ENCODE peak calls at places on chromosomes 3 and 15, in eight cellular contexts. One of them, this sample, is unnamed.
A peak's percentile ranks its signal among the peaks of the same experiment; 100 is the strongest.

GRCh38 chr15:51924146-51925068 is 47.2 kb downstream of the LEO1 start:
- DNase-seq in GM23338: peak; percentile 56
- DNase-seq in A549: no peak
- DNase-seq in AG04450: no peak
- DNase-seq in astrocyte: no peak
- DNase-seq in psoas muscle: no peak
- DNase-seq in fibroblast of pulmonary artery: no peak
- DNase-seq in LNCaP clone FGC: peak; percentile 97
- DNase-seq in this sample: no peak

GRCh38 chr3:16768956-16769355 is 115.8 kb upstream of the PLCL2 start:
- DNase-seq in GM23338: peak; percentile 21
- DNase-seq in A549: no peak
- DNase-seq in AG04450: no peak
- DNase-seq in astrocyte: peak; percentile 68
- DNase-seq in psoas muscle: no peak
- DNase-seq in fibroblast of pulmonary artery: peak; percentile 63
- DNase-seq in LNCaP clone FGC: no peak
- DNase-seq in this sample: no peak

GRCh38 chr15:61893146-61893545 is 167.1 kb downstream of the VPS13C start:
- DNase-seq in GM23338: no peak
- DNase-seq in A549: no peak
- DNase-seq in AG04450: no peak
- DNase-seq in astrocyte: no peak
- DNase-seq in psoas muscle: no peak
- DNase-seq in fibroblast of pulmonary artery: no peak
- DNase-seq in LNCaP clone FGC: no peak
- DNase-seq in this sample: no peak

GRCh38 chr3:159082514-159082913 is 280.7 kb downstream of the MFSD1 start:
- DNase-seq in GM23338: no peak
- DNase-seq in A549: no peak
- DNase-seq in AG04450: peak; percentile 18
- DNase-seq in astrocyte: peak; percentile 83
- DNase-seq in psoas muscle: no peak
- DNase-seq in fibroblast of pulmonary artery: peak; percentile 35
- DNase-seq in LNCaP clone FGC: no peak
- DNase-seq in this sample: no peak

GRCh38 chr3:42850263-42850662 is 25.4 kb downstream of the CYP8B1 start:
- DNase-seq in GM23338: no peak
- DNase-seq in A549: no peak
- DNase-seq in AG04450: no peak
- DNase-seq in astrocyte: no peak
- DNase-seq in psoas muscle: no peak
- DNase-seq in fibroblast of pulmonary artery: no peak
- DNase-seq in LNCaP clone FGC: no peak
- DNase-seq in this sample: no peak

GRCh38 chr3:170734043-170734736 is 135.8 kb downstream of the RPL22L1 start:
- DNase-seq in GM23338: peak; percentile 52
- DNase-seq in A549: no peak
- DNase-seq in AG04450: no peak
- DNase-seq in astrocyte: no peak
- DNase-seq in psoas muscle: no peak
- DNase-seq in fibroblast of pulmonary artery: no peak
- DNase-seq in LNCaP clone FGC: no peak
- DNase-seq in this sample: no peak

GRCh38 chr3:192875971-192876565 is 41.6 kb downstream of the MB21D2 start:
- DNase-seq in GM23338: no peak
- DNase-seq in A549: no peak
- DNase-seq in AG04450: no peak
- DNase-seq in astrocyte: peak; percentile 39
- DNase-seq in psoas muscle: no peak
- DNase-seq in fibroblast of pulmonary artery: peak; percentile 53
- DNase-seq in LNCaP clone FGC: no peak
- DNase-seq in this sample: no peak

GRCh38 chr3:183359036-183359435 is 69.4 kb downstream of the MCF2L2 start:
- DNase-seq in GM23338: no peak
- DNase-seq in A549: no peak
- DNase-seq in AG04450: no peak
- DNase-seq in astrocyte: no peak
- DNase-seq in psoas muscle: no peak
- DNase-seq in fibroblast of pulmonary artery: no peak
- DNase-seq in LNCaP clone FGC: no peak
- DNase-seq in this sample: no peak

GRCh38 chr3:162295323-162295983 is 798.8 kb downstream of the OTOL1 start:
- DNase-seq in GM23338: peak; percentile 1
- DNase-seq in A549: peak; percentile 52
- DNase-seq in AG04450: peak; percentile 83
- DNase-seq in astrocyte: peak; percentile 98
- DNase-seq in psoas muscle: no peak
- DNase-seq in fibroblast of pulmonary artery: peak; percentile 78
- DNase-seq in LNCaP clone FGC: no peak
- DNase-seq in this sample: no peak

GRCh38 chr3:113441051-113441770 is at the start of gene CFAP44:
- DNase-seq in GM23338: peak; percentile 95
- DNase-seq in A549: no peak
- DNase-seq in AG04450: peak; percentile 7
- DNase-seq in astrocyte: peak; percentile 45
- DNase-seq in psoas muscle: peak; percentile 77
- DNase-seq in fibroblast of pulmonary artery: peak; percentile 79
- DNase-seq in LNCaP clone FGC: no peak
- DNase-seq in this sample: peak; percentile 75

GRCh38 chr3:23811919-23812318 is 6.2 kb downstream of the UBE2E1 start:
- DNase-seq in GM23338: no peak
- DNase-seq in A549: no peak
- DNase-seq in AG04450: no peak
- DNase-seq in astrocyte: no peak
- DNase-seq in psoas muscle: no peak
- DNase-seq in fibroblast of pulmonary artery: no peak
- DNase-seq in LNCaP clone FGC: no peak
- DNase-seq in this sample: no peak

GRCh38 chr3:185254799-185255198 is 950 bp upstream of the EHHADH start:
- DNase-seq in GM23338: no peak
- DNase-seq in A549: no peak
- DNase-seq in AG04450: no peak
- DNase-seq in astrocyte: no peak
- DNase-seq in psoas muscle: no peak
- DNase-seq in fibroblast of pulmonary artery: no peak
- DNase-seq in LNCaP clone FGC: no peak
- DNase-seq in this sample: no peak

GRCh38 chr3:31354373-31354772 is 178.4 kb upstream of the STT3B start:
- DNase-seq in GM23338: no peak
- DNase-seq in A549: no peak
- DNase-seq in AG04450: no peak
- DNase-seq in astrocyte: no peak
- DNase-seq in psoas muscle: no peak
- DNase-seq in fibroblast of pulmonary artery: peak; percentile 38
- DNase-seq in LNCaP clone FGC: no peak
- DNase-seq in this sample: no peak

GRCh38 chr15:32651229-32651837 is 9.8 kb downstream of the SCG5 start:
- DNase-seq in GM23338: peak; percentile 86
- DNase-seq in A549: peak; percentile 80
- DNase-seq in AG04450: peak; percentile 38
- DNase-seq in astrocyte: no peak
- DNase-seq in psoas muscle: peak; percentile 64
- DNase-seq in fibroblast of pulmonary artery: peak; percentile 75
- DNase-seq in LNCaP clone FGC: no peak
- DNase-seq in this sample: no peak

GRCh38 chr3:36494461-36495109 is 114.3 kb downstream of the STAC start:
- DNase-seq in GM23338: no peak
- DNase-seq in A549: no peak
- DNase-seq in AG04450: peak; percentile 15
- DNase-seq in astrocyte: peak; percentile 75
- DNase-seq in psoas muscle: peak; percentile 55
- DNase-seq in fibroblast of pulmonary artery: peak; percentile 63
- DNase-seq in LNCaP clone FGC: no peak
- DNase-seq in this sample: no peak

GRCh38 chr15:88141490-88141889 is 115.0 kb downstream of the NTRK3 start:
- DNase-seq in GM23338: no peak
- DNase-seq in A549: no peak
- DNase-seq in AG04450: no peak
- DNase-seq in astrocyte: no peak
- DNase-seq in psoas muscle: no peak
- DNase-seq in fibroblast of pulmonary artery: no peak
- DNase-seq in LNCaP clone FGC: no peak
- DNase-seq in this sample: no peak

GRCh38 chr3:4302747-4303146 is 422 bp upstream of the SETMAR start:
- DNase-seq in GM23338: no peak
- DNase-seq in A549: no peak
- DNase-seq in AG04450: no peak
- DNase-seq in astrocyte: no peak
- DNase-seq in psoas muscle: peak; percentile 43
- DNase-seq in fibroblast of pulmonary artery: no peak
- DNase-seq in LNCaP clone FGC: no peak
- DNase-seq in this sample: no peak

GRCh38 chr3:120153294-120153693 is 59.0 kb upstream of the GSK3B start:
- DNase-seq in GM23338: no peak
- DNase-seq in A549: no peak
- DNase-seq in AG04450: no peak
- DNase-seq in astrocyte: peak; percentile 77
- DNase-seq in psoas muscle: no peak
- DNase-seq in fibroblast of pulmonary artery: peak; percentile 84
- DNase-seq in LNCaP clone FGC: no peak
- DNase-seq in this sample: no peak

DNA sequence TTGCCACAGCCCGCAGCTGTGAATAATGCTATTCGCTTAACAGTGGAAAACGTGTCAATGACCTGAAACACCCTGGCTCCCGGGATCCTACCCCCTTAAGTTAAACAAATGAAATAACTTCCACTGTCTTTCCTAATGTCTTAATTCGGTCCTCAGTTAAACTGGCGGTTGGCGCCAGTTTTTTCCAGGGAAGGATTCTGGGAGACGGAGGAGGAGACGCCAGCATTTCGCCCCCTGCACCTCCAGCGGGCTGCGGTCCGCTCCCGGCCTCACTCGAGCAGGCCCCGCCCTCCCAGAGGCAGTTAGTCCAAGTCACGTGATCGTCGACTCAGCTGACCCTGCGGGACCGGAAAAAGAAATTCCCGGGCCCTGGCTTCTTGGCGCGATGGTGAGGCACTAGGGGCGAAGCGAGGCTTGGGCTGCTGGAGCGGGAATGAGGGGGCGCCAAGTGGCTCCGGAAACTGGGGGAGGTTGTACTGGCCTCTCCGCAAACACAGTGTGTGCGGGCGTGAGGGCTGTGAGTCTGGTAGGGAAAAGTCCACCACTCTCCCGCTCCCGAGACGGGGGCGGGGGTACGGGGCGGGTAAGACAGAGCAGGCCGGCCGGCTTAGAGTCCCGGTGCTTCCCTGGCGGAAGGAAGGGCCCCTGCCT is at the start of gene COMMD4:
- DNase-seq in GM23338: peak; percentile 99
- DNase-seq in A549: peak; percentile 72
- DNase-seq in AG04450: peak; percentile 88
- DNase-seq in astrocyte: peak; percentile 91
- DNase-seq in psoas muscle: peak; percentile 98
- DNase-seq in fibroblast of pulmonary artery: peak; percentile 97
- DNase-seq in LNCaP clone FGC: peak; percentile 85
- DNase-seq in this sample: peak; percentile 60
- TF ChIP-seq CTCF in GM23338: no peak
- TF ChIP-seq CTCF in A549: no peak
- TF ChIP-seq CTCF in AG04450: no peak
- TF ChIP-seq CTCF in astrocyte: no peak
- TF ChIP-seq CTCF in psoas muscle: no peak
- TF ChIP-seq CTCF in fibroblast of pulmonary artery: no peak
- TF ChIP-seq CTCF in LNCaP clone FGC: no peak
- TF ChIP-seq CTCF in this sample: no peak

GRCh38 chr15:63035253-63035652 is 7.3 kb upstream of the TPM1 start:
- DNase-seq in GM23338: no peak
- DNase-seq in A549: no peak
- DNase-seq in AG04450: no peak
- DNase-seq in astrocyte: no peak
- DNase-seq in psoas muscle: peak; percentile 83
- DNase-seq in fibroblast of pulmonary artery: no peak
- DNase-seq in LNCaP clone FGC: no peak
- DNase-seq in this sample: no peak

GRCh38 chr15:63038926-63039673 is 3.4 kb upstream of the TPM1 start:
- DNase-seq in GM23338: no peak
- DNase-seq in A549: no peak
- DNase-seq in AG04450: no peak
- DNase-seq in astrocyte: peak; percentile 87
- DNase-seq in psoas muscle: no peak
- DNase-seq in fibroblast of pulmonary artery: peak; percentile 83
- DNase-seq in LNCaP clone FGC: no peak
- DNase-seq in this sample: no peak

GRCh38 chr15:63034568-63034967 is 8.0 kb upstream of the TPM1 start:
- DNase-seq in GM23338: no peak
- DNase-seq in A549: no peak
- DNase-seq in AG04450: no peak
- DNase-seq in astrocyte: no peak
- DNase-seq in psoas muscle: no peak
- DNase-seq in fibroblast of pulmonary artery: no peak
- DNase-seq in LNCaP clone FGC: no peak
- DNase-seq in this sample: no peak

GRCh38 chr15:63037996-63038720 is 4.4 kb upstream of the TPM1 start:
- DNase-seq in GM23338: no peak
- DNase-seq in A549: no peak
- DNase-seq in AG04450: no peak
- DNase-seq in astrocyte: no peak
- DNase-seq in psoas muscle: no peak
- DNase-seq in fibroblast of pulmonary artery: no peak
- DNase-seq in LNCaP clone FGC: no peak
- DNase-seq in this sample: no peak

GRCh38 chr15:63035977-63036376 is 6.6 kb upstream of the TPM1 start:
- DNase-seq in GM23338: peak; percentile 53
- DNase-seq in A549: no peak
- DNase-seq in AG04450: no peak
- DNase-seq in astrocyte: no peak
- DNase-seq in psoas muscle: no peak
- DNase-seq in fibroblast of pulmonary artery: no peak
- DNase-seq in LNCaP clone FGC: no peak
- DNase-seq in this sample: no peak
- TF ChIP-seq CTCF in GM23338: peak; percentile 23
- TF ChIP-seq CTCF in A549: peak; percentile 11
- TF ChIP-seq CTCF in AG04450: no peak
- TF ChIP-seq CTCF in astrocyte: no peak
- TF ChIP-seq CTCF in psoas muscle: peak; percentile 30
- TF ChIP-seq CTCF in fibroblast of pulmonary artery: peak; percentile 14
- TF ChIP-seq CTCF in LNCaP clone FGC: no peak
- TF ChIP-seq CTCF in this sample: no peak

GRCh38 chr15:72472907-72473669 is 1.0 kb upstream of the ARIH1 start:
- DNase-seq in GM23338: no peak
- DNase-seq in A549: no peak
- DNase-seq in AG04450: no peak
- DNase-seq in astrocyte: no peak
- DNase-seq in psoas muscle: no peak
- DNase-seq in fibroblast of pulmonary artery: peak; percentile 47
- DNase-seq in LNCaP clone FGC: no peak
- DNase-seq in this sample: no peak
- TF ChIP-seq CTCF in GM23338: no peak
- TF ChIP-seq CTCF in A549: no peak
- TF ChIP-seq CTCF in AG04450: peak; percentile 37
- TF ChIP-seq CTCF in astrocyte: no peak
- TF ChIP-seq CTCF in psoas muscle: peak; percentile 23
- TF ChIP-seq CTCF in fibroblast of pulmonary artery: peak; percentile 29
- TF ChIP-seq CTCF in LNCaP clone FGC: peak; percentile 41
- TF ChIP-seq CTCF in this sample: peak; percentile 7

DNA sequence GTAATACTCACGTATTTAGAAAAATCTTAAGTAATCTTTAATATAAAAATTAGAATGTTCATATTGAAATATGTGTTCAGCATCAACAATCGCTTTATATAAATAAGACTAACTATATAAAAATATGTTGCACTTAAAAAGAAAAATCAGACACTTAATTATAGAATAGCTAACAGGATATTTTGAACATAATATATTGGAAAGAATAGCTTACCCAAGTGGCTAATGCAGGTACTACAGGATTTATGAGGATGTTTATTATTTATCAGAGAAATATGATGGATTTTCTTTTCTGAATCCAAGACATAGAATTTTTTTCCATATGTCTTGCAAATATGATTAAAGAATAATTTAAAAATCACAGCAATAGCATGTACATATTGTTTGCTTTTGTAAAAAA is 567.9 kb upstream of the GBE1 start:
- DNase-seq in GM23338: no peak
- DNase-seq in A549: no peak
- DNase-seq in AG04450: no peak
- DNase-seq in astrocyte: no peak
- DNase-seq in psoas muscle: no peak
- DNase-seq in fibroblast of pulmonary artery: no peak
- DNase-seq in LNCaP clone FGC: no peak
- DNase-seq in this sample: no peak
- TF ChIP-seq CTCF in GM23338: peak; percentile 61
- TF ChIP-seq CTCF in A549: no peak
- TF ChIP-seq CTCF in AG04450: no peak
- TF ChIP-seq CTCF in astrocyte: peak; percentile 3
- TF ChIP-seq CTCF in psoas muscle: peak; percentile 37
- TF ChIP-seq CTCF in fibroblast of pulmonary artery: peak; percentile 21
- TF ChIP-seq CTCF in LNCaP clone FGC: peak; percentile 49
- TF ChIP-seq CTCF in this sample: no peak

This sample was measured in natural killer cell.